ENCODE peak calls at places on chromosomes 6 and 20, in six cellular contexts. U is fibroblast of the aortic adventitia, Q is RWPE1, E is transverse colon, L is glutamatergic neuron, G is psoas muscle. X is an unnamed sample.

GRCh38 chr6:137677714-137678113 is 183.5 kb upstream of the OLIG3 start:
- DNase-seq in U (no peak), Q (no peak), E (peak), L (no peak), G (peak), X (no peak)

GRCh38 chr6:34566830-34567546 is 10.9 kb upstream of the SPDEF start:
- DNase-seq in U (no peak), Q (no peak), E (no peak), L (no peak), G (no peak), X (no peak)

GRCh38 chr6:140344149-140344913 is 969.9 kb upstream of the CITED2 start:
- DNase-seq in U (peak), Q (peak), E (no peak), L (no peak), G (no peak), X (no peak)

GRCh38 chr6:142954844-142955243 is 9.9 kb upstream of the HIVEP2 start:
- DNase-seq in U (no peak), Q (no peak), E (peak), L (no peak), G (no peak), X (no peak)

GRCh38 chr6:2542858-2543218 is 207.9 kb downstream of the MYLK4 start:
- DNase-seq in U (peak), Q (no peak), E (peak), L (no peak), G (no peak), X (no peak)

GRCh38 chr6:170254315-170255213 is 36.3 kb downstream of the DLL1 start:
- DNase-seq in U (no peak), Q (no peak), E (no peak), L (no peak), G (no peak), X (no peak)

GRCh38 chr20:4122931-4123330 is 107.6 kb upstream of the RNF24 start:
- DNase-seq in U (no peak), Q (no peak), E (no peak), L (no peak), G (no peak), X (no peak)

GRCh38 chr20:14401479-14402138 is 64.2 kb upstream of the FLRT3 start:
- DNase-seq in U (no peak), Q (no peak), E (no peak), L (no peak), G (no peak), X (no peak)

GRCh38 chr6:39684790-39685485 is 40.3 kb downstream of the KIF6 start:
- DNase-seq in U (peak), Q (no peak), E (no peak), L (no peak), G (no peak), X (no peak)

GRCh38 chr20:43840382-43841070 is 74.1 kb upstream of the TOX2 start:
- DNase-seq in U (peak), Q (peak), E (peak), L (peak), G (no peak), X (no peak)

GRCh38 chr6:71533939-71534379 is 245.3 kb downstream of the OGFRL1 start:
- DNase-seq in U (peak), Q (peak), E (no peak), L (no peak), G (no peak), X (peak)

GRCh38 chr6:135108692-135109091 is 54.1 kb upstream of the HBS1L start:
- DNase-seq in U (no peak), Q (no peak), E (no peak), L (no peak), G (no peak), X (no peak)

GRCh38 chr6:36032245-36032644 is 4.6 kb downstream of the MAPK14 start:
- DNase-seq in U (no peak), Q (no peak), E (no peak), L (no peak), G (no peak), X (no peak)

GRCh38 chr6:43835872-43836419 is 65.9 kb downstream of the VEGFA start:
- DNase-seq in U (no peak), Q (no peak), E (no peak), L (no peak), G (no peak), X (no peak)

GRCh38 chr6:63560806-63561672 is 11.2 kb upstream of the LOC128125822 start:
- DNase-seq in U (peak), Q (no peak), E (no peak), L (no peak), G (no peak), X (no peak)

GRCh38 chr6:3750324-3751018 is 1.0 kb downstream of the PXDC1 start:
- DNase-seq in U (peak), Q (peak), E (peak), L (peak), G (peak), X (no peak)

GRCh38 chr6:28922004-28922840 is 1.6 kb downstream of the TRIM27 start:
- DNase-seq in U (peak), Q (peak), E (peak), L (no peak), G (no peak), X (no peak)

GRCh38 chr20:49986049-49986448 is 3.3 kb downstream of the SNAI1 start:
- DNase-seq in U (no peak), Q (no peak), E (no peak), L (no peak), G (no peak), X (no peak)

GRCh38 chr20:10761786-10762185 is 88.0 kb upstream of the JAG1 start:
- DNase-seq in U (peak), Q (peak), E (no peak), L (no peak), G (no peak), X (no peak)

GRCh38 chr6:76886900-76887299 is 576.4 kb downstream of the HTR1B start:
- DNase-seq in U (no peak), Q (no peak), E (no peak), L (peak), G (no peak), X (no peak)

GRCh38 chr6:150243620-150244314 is 100.9 kb downstream of the PPP1R14C start:
- DNase-seq in U (no peak), Q (no peak), E (no peak), L (no peak), G (no peak), X (no peak)

GRCh38 chr6:12645941-12646340 is 70.6 kb upstream of the PHACTR1 start:
- DNase-seq in U (no peak), Q (no peak), E (no peak), L (no peak), G (no peak), X (no peak)
- TF ChIP-seq CTCF in U (no peak), Q (no peak), E (no peak), L (no peak), G (no peak), X (no peak)

GRCh38 chr6:41739041-41739440 is 3.6 kb upstream of the TFEB start:
- DNase-seq in U (peak), Q (no peak), E (no peak), L (no peak), G (no peak), X (no peak)
- TF ChIP-seq CTCF in U (no peak), Q (no peak), E (no peak), L (no peak), G (no peak), X (no peak)

DNA sequence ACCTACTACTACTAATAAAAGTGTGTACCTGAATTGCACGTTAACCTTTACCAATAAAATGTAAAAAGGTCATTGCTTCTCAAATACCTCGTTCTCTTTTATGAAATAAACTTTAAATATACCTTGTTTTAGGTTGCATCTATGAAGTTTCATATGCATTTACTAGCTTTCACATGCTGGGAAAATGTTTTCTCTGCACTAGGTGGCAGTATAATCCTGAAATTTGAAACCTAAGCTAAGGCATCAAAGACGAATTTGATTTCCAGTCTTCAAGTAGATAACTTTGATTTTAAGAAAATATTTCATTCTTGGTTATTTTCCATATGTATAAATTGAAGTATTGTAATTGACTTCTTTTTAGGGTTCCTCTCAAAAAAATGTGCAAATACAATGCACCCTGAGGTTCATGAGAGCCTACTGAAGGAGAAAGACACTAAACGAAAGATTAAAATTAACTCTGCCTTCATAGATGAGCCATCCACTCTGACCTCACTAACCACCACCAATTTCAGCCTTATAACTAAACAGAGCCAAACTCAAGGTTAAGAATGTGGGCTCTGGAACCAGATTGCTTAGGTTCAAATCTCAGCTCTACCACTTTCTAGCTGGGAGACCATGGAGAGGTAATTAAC is 7.3 kb upstream of the COL9A1 start:
- DNase-seq in U (peak), Q (peak), E (no peak), L (no peak), G (no peak), X (no peak)
- TF ChIP-seq CTCF in U (peak), Q (peak), E (peak), L (peak), G (peak), X (peak)

DNA sequence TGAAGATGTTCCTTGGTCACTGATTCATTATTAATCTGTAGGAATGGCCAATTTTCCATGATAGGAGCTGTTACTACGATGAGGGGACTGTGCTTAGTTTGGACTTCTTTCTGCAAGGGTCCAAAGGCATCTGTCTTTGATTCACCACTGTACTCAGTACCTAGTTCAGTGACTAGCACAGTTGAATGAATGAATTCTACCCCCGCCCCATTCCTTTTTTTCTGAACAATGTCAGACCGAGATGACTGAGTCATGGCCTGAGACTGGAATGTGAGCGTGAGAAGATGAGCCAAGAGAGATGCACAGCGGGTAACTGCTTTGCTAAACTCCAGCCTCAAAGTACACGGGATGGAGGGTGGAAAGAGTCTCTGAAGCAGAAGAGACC is 419 bp upstream of the SNHG17 start:
- DNase-seq in U (peak), Q (no peak), E (no peak), L (no peak), G (no peak), X (no peak)
- TF ChIP-seq CTCF in U (no peak), Q (peak), E (no peak), L (peak), G (no peak), X (no peak)

X was measured in neural crest cell.